ENCODE peak calls at places on chromosomes 11 and 22, in four cellular contexts. One of them, this sample, is unnamed.

GRCh38 chr11:65060913-65061408 is 2.6 kb upstream of the NAALADL1 start:
- DNase-seq in H9: peak
- DNase-seq in IMR-90: no peak
- DNase-seq in mesendoderm: peak
- DNase-seq in this sample: no peak

GRCh38 chr11:105000797-105001196 is 22.2 kb downstream of the CASP5 start:
- DNase-seq in H9: peak
- DNase-seq in IMR-90: no peak
- DNase-seq in mesendoderm: peak
- DNase-seq in this sample: no peak

GRCh38 chr11:104759464-104759863 is 138.8 kb downstream of the CASP12 start:
- DNase-seq in H9: no peak
- DNase-seq in IMR-90: no peak
- DNase-seq in mesendoderm: no peak
- DNase-seq in this sample: no peak

GRCh38 chr11:76670475-76671235 is at the start of gene LRRC32:
- DNase-seq in H9: peak
- DNase-seq in IMR-90: no peak
- DNase-seq in mesendoderm: peak
- DNase-seq in this sample: peak

GRCh38 chr22:26725012-26725676 is 67.8 kb downstream of the MIAT start:
- DNase-seq in H9: no peak
- DNase-seq in IMR-90: no peak
- DNase-seq in mesendoderm: no peak
- DNase-seq in this sample: no peak

GRCh38 chr11:73143126-73143838 is 1.2 kb upstream of the FCHSD2 start:
- DNase-seq in H9: no peak
- DNase-seq in IMR-90: peak
- DNase-seq in mesendoderm: no peak
- DNase-seq in this sample: no peak

GRCh38 chr11:11338304-11338703 is 14.7 kb downstream of the CSNK2A3 start:
- DNase-seq in H9: no peak
- DNase-seq in IMR-90: no peak
- DNase-seq in mesendoderm: no peak
- DNase-seq in this sample: no peak

GRCh38 chr11:110128161-110128560 is 35.0 kb downstream of the ZC3H12C start:
- DNase-seq in H9: no peak
- DNase-seq in IMR-90: peak
- DNase-seq in mesendoderm: peak
- DNase-seq in this sample: peak

GRCh38 chr11:109423114-109423859 is 1.3 kb downstream of the C11orf87 start:
- DNase-seq in H9: peak
- DNase-seq in IMR-90: no peak
- DNase-seq in mesendoderm: peak
- DNase-seq in this sample: peak

GRCh38 chr11:27553186-27553585 is 46.6 kb upstream of the LIN7C start:
- DNase-seq in H9: no peak
- DNase-seq in IMR-90: no peak
- DNase-seq in mesendoderm: no peak
- DNase-seq in this sample: no peak

GRCh38 chr11:61967924-61968757 is 707 bp upstream of the FTH1 start:
- DNase-seq in H9: no peak
- DNase-seq in IMR-90: no peak
- DNase-seq in mesendoderm: peak
- DNase-seq in this sample: no peak
- H3K23ac ChIP-seq in H9: no peak
- H3K23ac ChIP-seq in IMR-90: peak
- H3K23ac ChIP-seq in mesendoderm: peak
- H3K23ac ChIP-seq in this sample: peak

DNA sequence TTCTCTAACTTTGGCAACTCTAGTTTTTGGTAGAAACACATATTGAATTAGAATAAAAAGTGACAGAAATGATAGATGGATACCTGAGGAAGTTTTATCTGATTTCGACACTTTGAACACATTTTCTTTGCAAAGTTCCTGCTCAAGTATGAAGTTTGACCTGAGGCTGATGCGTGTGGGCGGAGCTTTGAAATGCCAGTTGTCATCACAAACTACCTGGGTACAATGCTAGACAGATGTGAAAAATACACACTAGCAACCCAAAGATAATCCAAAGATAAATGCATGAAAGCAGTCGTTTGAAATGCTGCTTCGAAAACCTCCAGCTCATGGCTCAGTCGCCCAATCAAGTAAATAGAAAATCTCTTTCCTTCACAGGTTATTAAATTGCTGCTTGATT is 54.8 kb downstream of the CD44 start:
- DNase-seq in H9: no peak
- DNase-seq in IMR-90: no peak
- DNase-seq in mesendoderm: no peak
- DNase-seq in this sample: no peak
- H3K27ac ChIP-seq in H9: no peak
- H3K27ac ChIP-seq in IMR-90: peak
- H3K27ac ChIP-seq in mesendoderm: no peak
- H3K27ac ChIP-seq in this sample: no peak

GRCh38 chr11:19344661-19345518 is 104.1 kb upstream of the E2F8 start:
- DNase-seq in H9: peak
- DNase-seq in IMR-90: peak
- DNase-seq in mesendoderm: peak
- DNase-seq in this sample: peak

GRCh38 chr11:19347911-19348310 is 107.2 kb upstream of the E2F8 start:
- DNase-seq in H9: no peak
- DNase-seq in IMR-90: no peak
- DNase-seq in mesendoderm: peak
- DNase-seq in this sample: no peak

GRCh38 chr11:19349340-19350025 is 108.7 kb upstream of the E2F8 start:
- DNase-seq in H9: no peak
- DNase-seq in IMR-90: no peak
- DNase-seq in mesendoderm: no peak
- DNase-seq in this sample: no peak

GRCh38 chr11:19345519-19345847 is 104.7 kb upstream of the E2F8 start:
- DNase-seq in H9: peak
- DNase-seq in IMR-90: no peak
- DNase-seq in mesendoderm: peak
- DNase-seq in this sample: peak

GRCh38 chr11:19345848-19346681 is 105.3 kb upstream of the E2F8 start:
- DNase-seq in H9: no peak
- DNase-seq in IMR-90: no peak
- DNase-seq in mesendoderm: peak
- DNase-seq in this sample: peak
- H3K23ac ChIP-seq in H9: no peak
- H3K23ac ChIP-seq in IMR-90: peak
- H3K23ac ChIP-seq in mesendoderm: no peak
- H3K23ac ChIP-seq in this sample: peak

GRCh38 chr22:29335656-29336055 is 20.2 kb upstream of the RASL10A start:
- DNase-seq in H9: no peak
- DNase-seq in IMR-90: no peak
- DNase-seq in mesendoderm: no peak
- DNase-seq in this sample: no peak
- H3K27ac ChIP-seq in H9: no peak
- H3K27ac ChIP-seq in IMR-90: no peak
- H3K27ac ChIP-seq in mesendoderm: no peak
- H3K27ac ChIP-seq in this sample: no peak

GRCh38 chr11:126185200-126186030 is 26.0 kb downstream of the RPUSD4 start:
- DNase-seq in H9: no peak
- DNase-seq in IMR-90: no peak
- DNase-seq in mesendoderm: no peak
- DNase-seq in this sample: peak
- H3K23ac ChIP-seq in H9: no peak
- H3K23ac ChIP-seq in IMR-90: no peak
- H3K23ac ChIP-seq in mesendoderm: no peak
- H3K23ac ChIP-seq in this sample: peak

DNA sequence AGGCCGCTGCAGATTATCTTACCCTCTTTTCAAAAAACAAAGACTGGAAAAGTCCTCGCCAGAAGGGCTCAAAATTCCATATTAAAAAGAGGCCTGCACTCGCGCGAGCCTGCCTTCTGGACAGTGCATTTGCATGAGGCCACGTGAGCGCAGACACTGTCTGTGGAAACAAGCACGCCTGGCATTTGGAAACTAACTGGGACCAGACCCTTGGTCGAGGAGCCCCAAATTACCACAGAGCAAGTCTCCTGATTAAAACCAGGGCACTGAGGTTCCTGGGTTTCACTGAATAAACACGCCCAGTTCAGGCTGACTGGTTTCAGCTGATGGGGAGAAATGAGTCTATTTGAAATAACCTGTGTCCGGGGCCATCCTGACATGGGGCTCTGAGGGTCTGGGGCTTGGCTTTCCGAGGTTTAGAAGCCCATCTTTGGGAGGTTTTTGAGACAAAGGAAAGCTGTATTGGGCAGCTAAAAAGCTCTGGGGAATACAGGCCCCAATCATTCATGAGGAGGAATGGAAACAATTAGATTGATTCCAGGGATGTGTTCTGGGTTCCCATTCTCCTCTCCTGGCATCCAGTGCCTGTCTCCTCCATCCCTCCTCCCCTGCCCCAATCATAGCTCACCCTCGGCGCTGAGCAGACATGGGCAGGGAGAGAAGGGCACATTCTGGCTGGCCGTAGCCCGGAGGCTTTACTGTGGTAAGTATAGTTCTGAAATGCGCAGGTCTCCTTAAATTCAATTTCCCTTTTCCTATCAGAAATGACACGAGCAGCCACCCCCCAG is 42.6 kb downstream of the ABTB2 start:
- DNase-seq in H9: no peak
- DNase-seq in IMR-90: no peak
- DNase-seq in mesendoderm: no peak
- DNase-seq in this sample: no peak
- H3K27ac ChIP-seq in H9: no peak
- H3K27ac ChIP-seq in IMR-90: no peak
- H3K27ac ChIP-seq in mesendoderm: no peak
- H3K27ac ChIP-seq in this sample: no peak

GRCh38 chr11:30295178-30295885 is 27.6 kb upstream of the ARL14EP start:
- DNase-seq in H9: no peak
- DNase-seq in IMR-90: no peak
- DNase-seq in mesendoderm: no peak
- DNase-seq in this sample: no peak
- H3K23ac ChIP-seq in H9: no peak
- H3K23ac ChIP-seq in IMR-90: no peak
- H3K23ac ChIP-seq in mesendoderm: no peak
- H3K23ac ChIP-seq in this sample: no peak

GRCh38 chr22:50711446-50712340 is 26.3 kb upstream of the ACR start:
- DNase-seq in H9: no peak
- DNase-seq in IMR-90: no peak
- DNase-seq in mesendoderm: no peak
- DNase-seq in this sample: no peak

GRCh38 chr22:50712341-50713007 is 25.5 kb upstream of the ACR start:
- DNase-seq in H9: no peak
- DNase-seq in IMR-90: no peak
- DNase-seq in mesendoderm: no peak
- DNase-seq in this sample: no peak

GRCh38 chr22:50708996-50709395 is 29.0 kb upstream of the ACR start:
- DNase-seq in H9: no peak
- DNase-seq in IMR-90: no peak
- DNase-seq in mesendoderm: no peak
- DNase-seq in this sample: no peak

GRCh38 chr22:50710221-50710620 is 27.8 kb upstream of the ACR start:
- DNase-seq in H9: no peak
- DNase-seq in IMR-90: no peak
- DNase-seq in mesendoderm: no peak
- DNase-seq in this sample: no peak

DNA sequence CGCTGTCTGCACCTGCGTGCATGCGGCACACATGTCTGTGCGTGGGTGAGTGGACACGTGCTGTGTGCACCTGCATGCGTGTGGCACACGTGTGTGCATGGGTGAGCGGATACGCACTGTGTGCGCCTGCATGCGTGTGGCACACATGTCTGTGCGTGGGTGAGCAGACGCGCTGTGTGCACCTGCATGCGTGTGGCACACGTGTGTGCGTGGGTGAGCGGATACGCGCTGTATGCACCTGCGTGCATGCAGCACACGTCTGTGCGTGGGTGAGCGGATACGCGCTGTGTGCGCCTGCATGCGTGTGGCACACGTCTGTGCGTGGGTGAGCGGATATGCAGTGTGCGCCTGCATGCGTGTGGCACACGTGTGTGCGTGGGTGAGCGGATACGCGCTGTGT is 27.1 kb upstream of the ACR start:
- DNase-seq in H9: no peak
- DNase-seq in IMR-90: no peak
- DNase-seq in mesendoderm: no peak
- DNase-seq in this sample: no peak
- H3K27ac ChIP-seq in H9: no peak
- H3K27ac ChIP-seq in IMR-90: no peak
- H3K27ac ChIP-seq in mesendoderm: no peak
- H3K27ac ChIP-seq in this sample: no peak

DNA sequence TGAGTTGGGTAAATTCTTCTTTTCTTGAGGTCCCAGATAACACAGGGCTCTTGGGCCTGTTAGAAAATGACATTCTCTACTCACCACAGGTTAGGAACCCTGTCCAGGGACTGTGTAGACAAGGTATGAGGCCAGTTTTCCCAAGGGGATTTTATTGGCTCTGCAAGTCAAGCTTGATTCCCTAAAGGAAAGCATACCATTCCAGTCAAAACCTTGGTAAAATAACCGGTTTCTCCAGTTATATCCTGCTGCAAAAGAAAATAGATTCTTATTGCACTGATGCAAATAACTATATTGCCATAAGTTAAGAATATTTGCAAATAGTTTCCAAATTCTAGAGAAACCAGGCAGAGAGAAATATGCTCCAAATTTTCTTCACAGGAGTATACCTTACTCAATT is 9.6 kb upstream of the FOLR3 start:
- DNase-seq in H9: no peak
- DNase-seq in IMR-90: no peak
- DNase-seq in mesendoderm: no peak
- DNase-seq in this sample: no peak
- H3K23ac ChIP-seq in H9: no peak
- H3K23ac ChIP-seq in IMR-90: no peak
- H3K23ac ChIP-seq in mesendoderm: no peak
- H3K23ac ChIP-seq in this sample: no peak

This sample was measured in neuronal stem cell.